ENCODE peak calls at places on chromosome 22, in nine cellular contexts. J, M, O, W, E, D, F, T and R are unnamed samples.

GRCh38 chr22:50303848-50304527 is 3.5 kb downstream of the PLXNB2 start:
- DNase-seq in J (no peak), M (peak), O (peak), W (no peak), E (peak), D (peak), F (no peak), T (no peak), R (no peak)

GRCh38 chr22:31646186-31647019 is 15.6 kb downstream of the PISD start:
- DNase-seq in J (no peak), M (peak), O (peak), W (peak), E (no peak), D (peak), F (no peak), T (peak), R (peak)

GRCh38 chr22:32422062-32422461 is 10.0 kb upstream of the RTCB start:
- DNase-seq in J (no peak), M (no peak), O (no peak), W (no peak), E (no peak), D (no peak), F (no peak), T (no peak), R (no peak)

GRCh38 chr22:42857845-42858481 is 890 bp upstream of the ARFGAP3 start:
- DNase-seq in J (no peak), M (no peak), O (no peak), W (peak), E (no peak), D (no peak), F (no peak), T (no peak), R (peak)

GRCh38 chr22:31122196-31122531 is 602 bp upstream of the INPP5J start:
- DNase-seq in J (no peak), M (no peak), O (no peak), W (no peak), E (no peak), D (no peak), F (no peak), T (no peak), R (no peak)

GRCh38 chr22:32622004-32622761 is 147.6 kb downstream of the FBXO7 start:
- DNase-seq in J (no peak), M (no peak), O (no peak), W (peak), E (peak), D (peak), F (no peak), T (peak), R (peak)

GRCh38 chr22:17065433-17065832 is 19.4 kb upstream of the IL17RA start:
- DNase-seq in J (no peak), M (no peak), O (no peak), W (no peak), E (no peak), D (no peak), F (no peak), T (no peak), R (no peak)

GRCh38 chr22:34877506-34877905 is 188.5 kb upstream of the ISX start:
- DNase-seq in J (no peak), M (no peak), O (no peak), W (peak), E (no peak), D (no peak), F (no peak), T (no peak), R (no peak)

GRCh38 chr22:24181088-24181995 is at the start of gene SUSD2:
- DNase-seq in J (no peak), M (no peak), O (no peak), W (no peak), E (no peak), D (peak), F (no peak), T (no peak), R (no peak)

GRCh38 chr22:49295465-49295743 is 532.3 kb downstream of the BRD1 start:
- DNase-seq in J (no peak), M (no peak), O (no peak), W (no peak), E (peak), D (no peak), F (no peak), T (no peak), R (no peak)

GRCh38 chr22:29016067-29016938 is 45.3 kb downstream of the C22orf31 start:
- DNase-seq in J (no peak), M (no peak), O (no peak), W (no peak), E (no peak), D (no peak), F (no peak), T (no peak), R (no peak)

GRCh38 chr22:42330953-42331525 is 60.6 kb upstream of the TCF20 start:
- DNase-seq in J (no peak), M (no peak), O (no peak), W (no peak), E (no peak), D (peak), F (no peak), T (no peak), R (no peak)

GRCh38 chr22:24518774-24519485 is 23.8 kb downstream of the UPB1 start:
- DNase-seq in J (no peak), M (no peak), O (no peak), W (no peak), E (no peak), D (no peak), F (no peak), T (no peak), R (no peak)

GRCh38 chr22:22825213-22825593 is 62.4 kb upstream of the IGLL5 start:
- DNase-seq in J (no peak), M (no peak), O (no peak), W (no peak), E (no peak), D (no peak), F (no peak), T (no peak), R (no peak)

GRCh38 chr22:32042924-32043323 is at the start of gene SLC5A1:
- DNase-seq in J (no peak), M (peak), O (no peak), W (no peak), E (peak), D (no peak), F (no peak), T (no peak), R (no peak)

GRCh38 chr22:45768490-45768889 is 96.9 kb downstream of the ATXN10 start:
- DNase-seq in J (no peak), M (no peak), O (no peak), W (no peak), E (no peak), D (no peak), F (no peak), T (no peak), R (no peak)

GRCh38 chr22:39661842-39662676 is 91.5 kb downstream of the CACNA1I start:
- DNase-seq in J (no peak), M (no peak), O (no peak), W (no peak), E (peak), D (no peak), F (peak), T (no peak), R (no peak)

GRCh38 chr22:36470162-36470993 is 11.1 kb downstream of the TXN2 start:
- DNase-seq in J (peak), M (peak), O (no peak), W (peak), E (peak), D (peak), F (peak), T (peak), R (peak)